ENCODE peak calls at places on chromosomes 2 and 18, in eight cellular contexts. J, H, O, B, L, G, T and W are unnamed samples.

GRCh38 chr2:164913640-164914346 is 41.5 kb downstream of the SLC38A11 start:
- DNase-seq in H (peak), L (peak), O (no peak), G (peak), J (no peak), B (peak), T (peak), W (peak)

GRCh38 chr2:43846140-43846793 is 7.5 kb downstream of the ABCG8 start:
- DNase-seq in O (no peak), B (no peak), T (no peak), J (no peak), H (no peak), G (no peak), L (no peak), W (no peak)

GRCh38 chr18:23106575-23106974 is 28.7 kb upstream of the CABLES1 start:
- DNase-seq in J (peak), H (peak), T (peak), L (peak), O (no peak), B (peak), G (peak), W (peak)

GRCh38 chr2:207796585-207797350 is 27.1 kb upstream of the FZD5 start:
- DNase-seq in G (no peak), J (no peak), T (no peak), L (peak), O (peak), H (peak), B (peak), W (no peak)

GRCh38 chr18:45686892-45687611 is 36.9 kb upstream of the SLC14A1 start:
- DNase-seq in T (no peak), G (no peak), J (no peak), O (no peak), H (no peak), L (no peak), B (no peak), W (no peak)

GRCh38 chr2:127683056-127683455 is 7.7 kb upstream of the LIMS2 start:
- DNase-seq in O (no peak), J (no peak), H (no peak), G (peak), T (no peak), B (no peak), L (no peak), W (no peak)

GRCh38 chr2:128389521-128389920 is 70.9 kb upstream of the HS6ST1 start:
- DNase-seq in L (no peak), T (no peak), H (no peak), J (no peak), O (no peak), G (no peak), B (no peak), W (no peak)

GRCh38 chr2:1927896-1928568 is 183.7 kb upstream of the PXDN start:
- DNase-seq in J (no peak), O (no peak), B (no peak), G (no peak), H (no peak), T (no peak), L (no peak), W (no peak)

GRCh38 chr2:159903404-159904126 is 105.6 kb upstream of the CD302 start:
- DNase-seq in L (peak), O (no peak), H (no peak), T (peak), B (no peak), G (peak), J (no peak), W (peak)

GRCh38 chr18:63892544-63892943 is 5.0 kb downstream of the SERPINB2 start:
- DNase-seq in O (no peak), T (no peak), G (no peak), L (no peak), J (no peak), B (no peak), H (no peak), W (peak)

GRCh38 chr18:65751145-65752085 is 603 bp downstream of the CDH7 start:
- DNase-seq in H (peak), O (peak), B (peak), L (no peak), T (no peak), J (no peak), G (no peak), W (no peak)

GRCh38 chr2:30197570-30197969 is 33.8 kb upstream of the LBH start:
- DNase-seq in J (no peak), L (no peak), O (peak), G (no peak), T (no peak), B (no peak), H (no peak), W (no peak)

DNA sequence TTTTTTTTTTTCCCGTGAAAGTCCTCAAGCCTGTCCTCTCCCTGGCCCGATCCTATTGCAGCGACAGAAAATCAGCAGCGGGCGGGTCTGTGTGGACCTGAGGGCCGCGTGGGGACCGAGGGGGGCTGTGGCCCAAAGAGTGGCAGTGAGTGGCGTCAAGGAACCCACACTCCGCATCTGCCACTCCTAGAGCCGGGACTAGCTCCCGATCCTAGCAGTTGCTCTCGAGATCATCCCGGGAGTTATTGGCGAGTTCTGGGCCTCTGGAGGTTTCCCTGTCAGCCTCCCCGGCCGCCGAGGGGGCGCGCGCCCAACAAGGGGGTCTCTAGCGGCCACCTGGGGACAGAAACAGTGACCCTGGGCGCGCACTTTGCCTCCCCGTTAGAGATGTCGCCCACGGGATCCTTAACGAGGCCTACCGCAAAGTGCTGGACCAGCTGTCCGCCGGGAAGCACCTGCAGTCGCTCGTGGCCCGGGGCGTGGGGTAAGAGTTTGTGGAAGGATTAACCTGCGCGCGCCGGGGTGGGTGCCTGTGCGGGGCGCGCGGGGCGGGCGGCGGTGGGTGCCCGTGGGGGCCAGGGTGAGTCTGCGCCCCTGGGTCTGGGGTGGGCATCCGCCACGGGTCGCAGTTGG is 3.3 kb downstream of the ADCYAP1 start:
- DNase-seq in J (no peak), H (no peak), B (no peak), G (no peak), T (no peak), O (peak), L (no peak), W (no peak)
- TF ChIP-seq EZH2 in J (no peak), H (no peak), B (peak), G (peak), T (no peak), O (peak), L (no peak), W (peak)

GRCh38 chr2:205681836-205682238 is 464 bp upstream of the NRP2 start:
- DNase-seq in T (no peak), B (no peak), J (no peak), H (no peak), L (no peak), G (peak), O (peak), W (peak)

GRCh38 chr2:205683991-205684390 is 1.7 kb downstream of the NRP2 start:
- DNase-seq in O (no peak), G (no peak), T (no peak), J (no peak), H (no peak), B (no peak), L (no peak), W (no peak)

GRCh38 chr2:205682239-205683021 is at the start of gene NRP2:
- DNase-seq in B (peak), H (peak), O (peak), T (peak), L (peak), J (peak), G (peak), W (peak)

GRCh38 chr2:205684871-205685313 is 2.6 kb downstream of the NRP2 start:
- DNase-seq in H (no peak), O (peak), G (peak), J (no peak), L (no peak), B (peak), T (no peak), W (no peak)

GRCh38 chr2:205683179-205683978 is 1.1 kb downstream of the NRP2 start:
- DNase-seq in O (no peak), B (peak), G (peak), H (no peak), L (no peak), J (no peak), T (no peak), W (peak)
- TF ChIP-seq EZH2 in O (no peak), B (no peak), G (no peak), H (no peak), L (no peak), J (no peak), T (peak), W (no peak)

GRCh38 chr2:25132693-25133092 is 35.7 kb downstream of the POMC start:
- DNase-seq in J (no peak), B (no peak), H (no peak), O (no peak), L (no peak), T (no peak), G (no peak), W (no peak)

GRCh38 chr2:25129901-25130520 is 38.4 kb downstream of the POMC start:
- DNase-seq in T (no peak), J (no peak), L (no peak), G (no peak), B (no peak), O (no peak), H (no peak), W (no peak)

GRCh38 chr2:25131253-25131566 is 37.2 kb downstream of the POMC start:
- DNase-seq in H (no peak), J (no peak), G (no peak), O (no peak), L (no peak), T (no peak), B (no peak), W (no peak)

GRCh38 chr2:25132296-25132630 is 36.1 kb downstream of the POMC start:
- DNase-seq in O (peak), T (no peak), B (peak), L (no peak), J (no peak), H (peak), G (no peak), W (no peak)

GRCh38 chr2:25131567-25132295 is 36.6 kb downstream of the POMC start:
- DNase-seq in O (peak), L (no peak), J (no peak), T (no peak), H (peak), G (no peak), B (no peak), W (peak)
- TF ChIP-seq EZH2 in O (no peak), L (no peak), J (no peak), T (no peak), H (no peak), G (no peak), B (no peak), W (no peak)

GRCh38 chr2:181683518-181684453 is 3.5 kb upstream of the NEUROD1 start:
- DNase-seq in O (peak), L (peak), B (peak), G (no peak), J (peak), H (peak), T (peak), W (peak)
- TF ChIP-seq EZH2 in O (peak), L (no peak), B (peak), G (peak), J (no peak), H (peak), T (peak), W (no peak)

DNA sequence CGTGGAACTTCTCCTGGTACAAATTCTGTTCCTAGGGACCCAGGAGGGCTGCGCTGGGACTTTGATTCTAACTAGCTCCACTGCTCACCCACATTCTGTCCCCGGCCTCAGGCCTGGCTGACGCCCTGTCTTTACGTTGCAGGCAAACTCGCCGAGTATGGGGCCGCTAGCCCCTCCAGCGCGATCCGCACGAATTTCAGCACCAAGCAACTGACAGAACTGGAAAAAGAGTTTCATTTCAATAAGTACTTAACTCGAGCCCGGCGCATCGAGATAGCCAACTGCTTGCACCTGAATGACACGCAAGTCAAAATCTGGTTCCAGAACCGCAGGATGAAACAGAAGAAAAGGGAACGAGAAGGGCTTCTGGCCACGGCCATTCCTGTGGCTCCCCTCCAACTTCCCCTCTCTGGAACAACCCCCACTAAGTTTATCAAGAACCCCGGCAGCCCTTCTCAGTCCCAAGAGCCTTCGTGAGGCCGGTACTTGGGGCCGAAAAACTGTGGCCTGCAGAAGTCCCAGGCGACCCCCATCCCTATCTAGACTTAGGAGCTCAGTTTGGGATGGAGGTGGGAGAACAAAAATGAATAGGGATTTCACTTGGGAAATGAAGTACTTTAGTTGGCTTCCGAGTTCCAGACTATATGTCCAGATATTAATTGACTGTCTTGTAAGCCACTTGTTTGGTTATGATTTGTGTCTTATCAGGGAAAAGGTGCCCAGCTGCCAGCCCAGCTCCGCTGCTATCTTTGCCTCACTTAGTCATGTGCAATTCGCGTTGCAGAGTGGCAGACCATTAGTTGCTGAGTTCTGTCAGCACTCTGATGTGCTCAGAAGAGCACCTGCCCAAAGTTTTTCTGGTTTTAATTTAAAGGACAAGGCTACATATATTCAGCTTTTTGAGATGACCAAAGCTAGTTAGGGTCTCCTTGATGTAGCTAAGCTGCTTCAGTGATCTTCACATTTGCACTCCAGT is 1.5 kb downstream of the HOXD1 start:
- DNase-seq in O (peak), L (no peak), T (no peak), B (no peak), G (peak), J (no peak), H (no peak), W (no peak)
- TF ChIP-seq EZH2 in O (peak), L (no peak), T (no peak), B (peak), G (no peak), J (no peak), H (peak), W (no peak)

GRCh38 chr18:1528447-1528846 is 623.8 kb downstream of the ADCYAP1 start:
- DNase-seq in L (no peak), H (no peak), O (no peak), G (no peak), J (no peak), T (no peak), B (no peak), W (no peak)

GRCh38 chr18:1530650-1531049 is 626.0 kb downstream of the ADCYAP1 start:
- DNase-seq in G (no peak), J (no peak), B (no peak), L (no peak), T (no peak), O (no peak), H (no peak), W (no peak)

GRCh38 chr18:1526996-1527395 is 622.3 kb downstream of the ADCYAP1 start:
- DNase-seq in B (no peak), L (no peak), O (no peak), J (no peak), G (no peak), H (no peak), T (no peak), W (no peak)

GRCh38 chr18:1528964-1529509 is 624.4 kb downstream of the ADCYAP1 start:
- DNase-seq in T (no peak), B (no peak), L (no peak), G (no peak), H (no peak), O (no peak), J (no peak), W (no peak)

GRCh38 chr18:1527805-1528204 is 623.1 kb downstream of the ADCYAP1 start:
- DNase-seq in G (no peak), J (no peak), H (no peak), O (no peak), L (no peak), T (no peak), B (no peak), W (no peak)
- TF ChIP-seq EZH2 in G (no peak), J (no peak), H (no peak), O (no peak), L (no peak), T (no peak), B (no peak), W (no peak)

GRCh38 chr2:110729106-110729505 is 3.3 kb upstream of the ACOXL start:
- DNase-seq in L (no peak), O (peak), T (no peak), G (no peak), J (no peak), B (no peak), H (no peak), W (no peak)

GRCh38 chr2:110727923-110728322 is 4.5 kb upstream of the ACOXL start:
- DNase-seq in J (no peak), L (no peak), T (no peak), B (no peak), G (no peak), H (no peak), O (no peak), W (no peak)

GRCh38 chr2:110735366-110735765 is 3.0 kb downstream of the ACOXL start:
- DNase-seq in G (no peak), L (no peak), B (no peak), O (no peak), T (peak), J (no peak), H (no peak), W (no peak)

GRCh38 chr2:110731064-110731463 is 1.3 kb upstream of the ACOXL start:
- DNase-seq in B (no peak), H (no peak), O (no peak), J (no peak), L (no peak), T (no peak), G (no peak), W (no peak)

GRCh38 chr2:110732422-110733413 is at the start of gene ACOXL:
- DNase-seq in L (peak), G (no peak), O (peak), B (no peak), J (peak), T (no peak), H (peak), W (no peak)
- TF ChIP-seq EZH2 in L (no peak), G (peak), O (peak), B (peak), J (no peak), T (peak), H (peak), W (peak)